ENCODE peak calls at places on chromosomes 12 and 14, in four cellular contexts. One of them, this sample, is unnamed.

GRCh38 chr12:113310489-113310888 is 24.4 kb downstream of the SLC8B1 start:
- DNase-seq in heart right ventricle: no peak
- DNase-seq in transverse colon: no peak
- DNase-seq in vagina: no peak
- DNase-seq in this sample: no peak

GRCh38 chr12:118746176-118746575 is 235.2 kb upstream of the SRRM4 start:
- DNase-seq in heart right ventricle: no peak
- DNase-seq in transverse colon: no peak
- DNase-seq in vagina: no peak
- DNase-seq in this sample: no peak

GRCh38 chr14:92459479-92460421 is 53.8 kb upstream of the RIN3 start:
- DNase-seq in heart right ventricle: peak
- DNase-seq in transverse colon: no peak
- DNase-seq in vagina: no peak
- DNase-seq in this sample: peak

GRCh38 chr12:27999970-28000369 is 27.4 kb upstream of the PTHLH start:
- DNase-seq in heart right ventricle: no peak
- DNase-seq in transverse colon: no peak
- DNase-seq in vagina: no peak
- DNase-seq in this sample: no peak

GRCh38 chr12:126139355-126139754 is 1074.1 kb downstream of the AACS start:
- DNase-seq in heart right ventricle: no peak
- DNase-seq in transverse colon: no peak
- DNase-seq in vagina: no peak
- DNase-seq in this sample: no peak

GRCh38 chr12:109927622-109928021 is 27.5 kb downstream of the TCHP start:
- DNase-seq in heart right ventricle: no peak
- DNase-seq in transverse colon: peak
- DNase-seq in vagina: no peak
- DNase-seq in this sample: peak

GRCh38 chr14:105647784-105648608 is 121.6 kb downstream of the TMEM121 start:
- DNase-seq in heart right ventricle: no peak
- DNase-seq in transverse colon: no peak
- DNase-seq in vagina: no peak
- DNase-seq in this sample: no peak

GRCh38 chr12:48183876-48184548 is 568 bp downstream of the CCDC184 start:
- DNase-seq in heart right ventricle: no peak
- DNase-seq in transverse colon: no peak
- DNase-seq in vagina: no peak
- DNase-seq in this sample: no peak

GRCh38 chr12:50725011-50725899 is 38.6 kb upstream of the ATF1 start:
- DNase-seq in heart right ventricle: no peak
- DNase-seq in transverse colon: no peak
- DNase-seq in vagina: no peak
- DNase-seq in this sample: no peak

GRCh38 chr12:131843527-131843926 is 15.3 kb downstream of the MMP17 start:
- DNase-seq in heart right ventricle: no peak
- DNase-seq in transverse colon: no peak
- DNase-seq in vagina: no peak
- DNase-seq in this sample: no peak

GRCh38 chr14:80278293-80279037 is 67.2 kb upstream of the DIO2 start:
- DNase-seq in heart right ventricle: peak
- DNase-seq in transverse colon: no peak
- DNase-seq in vagina: no peak
- DNase-seq in this sample: no peak

This sample was measured in cardiac muscle cell.